ENCODE peak calls at places on chromosomes 12 and 14, in seven cellular contexts. One of them, this sample, is unnamed.
A peak's percentile ranks its signal among the peaks of the same experiment; 100 is the strongest.

GRCh38 chr12:65493893-65494205 is 215.4 kb downstream of the MSRB3 start:
- DNase-seq in lung: no peak
- DNase-seq in DND-41: no peak
- DNase-seq in CD8-positive, alpha-beta T cell: no peak
- DNase-seq in heart left ventricle: no peak
- DNase-seq in dorsolateral prefrontal cortex: no peak
- DNase-seq in cardiac muscle cell: no peak
- DNase-seq in this sample: no peak

GRCh38 chr12:1324900-1325299 is 269.5 kb downstream of the FBXL14 start:
- DNase-seq in CD8-positive, alpha-beta T cell: no peak
- DNase-seq in cardiac muscle cell: no peak
- DNase-seq in dorsolateral prefrontal cortex: no peak
- DNase-seq in DND-41: no peak
- DNase-seq in heart left ventricle: no peak
- DNase-seq in lung: no peak
- DNase-seq in this sample: no peak

GRCh38 chr14:91257328-91258020 is 13.0 kb upstream of the GPR68 start:
- DNase-seq in DND-41: no peak
- DNase-seq in lung: no peak
- DNase-seq in cardiac muscle cell: no peak
- DNase-seq in dorsolateral prefrontal cortex: no peak
- DNase-seq in heart left ventricle: no peak
- DNase-seq in CD8-positive, alpha-beta T cell: no peak
- DNase-seq in this sample: no peak

GRCh38 chr14:39025810-39026627 is 77.0 kb downstream of the SEC23A start:
- DNase-seq in DND-41: no peak
- DNase-seq in lung: no peak
- DNase-seq in cardiac muscle cell: peak; percentile 42
- DNase-seq in heart left ventricle: no peak
- DNase-seq in CD8-positive, alpha-beta T cell: no peak
- DNase-seq in dorsolateral prefrontal cortex: no peak
- DNase-seq in this sample: no peak

GRCh38 chr14:103511022-103511693 is 11.5 kb downstream of the CKB start:
- DNase-seq in lung: no peak
- DNase-seq in dorsolateral prefrontal cortex: no peak
- DNase-seq in DND-41: no peak
- DNase-seq in CD8-positive, alpha-beta T cell: no peak
- DNase-seq in heart left ventricle: peak; percentile 10
- DNase-seq in cardiac muscle cell: no peak
- DNase-seq in this sample: no peak

GRCh38 chr14:77965919-77966435 is 166.1 kb downstream of the ADCK1 start:
- DNase-seq in cardiac muscle cell: peak; percentile 57
- DNase-seq in DND-41: peak; percentile 67
- DNase-seq in lung: no peak
- DNase-seq in heart left ventricle: no peak
- DNase-seq in dorsolateral prefrontal cortex: no peak
- DNase-seq in CD8-positive, alpha-beta T cell: no peak
- DNase-seq in this sample: no peak

GRCh38 chr12:120224304-120225199 is 23.6 kb upstream of the RPLP0 start:
- DNase-seq in lung: peak; percentile 84
- DNase-seq in CD8-positive, alpha-beta T cell: no peak
- DNase-seq in DND-41: no peak
- DNase-seq in cardiac muscle cell: no peak
- DNase-seq in heart left ventricle: peak; percentile 67
- DNase-seq in dorsolateral prefrontal cortex: no peak
- DNase-seq in this sample: no peak

GRCh38 chr14:83419420-83419819 is 1885.8 kb upstream of the SEL1L start:
- DNase-seq in lung: peak; percentile 78
- DNase-seq in DND-41: no peak
- DNase-seq in heart left ventricle: no peak
- DNase-seq in dorsolateral prefrontal cortex: no peak
- DNase-seq in cardiac muscle cell: no peak
- DNase-seq in CD8-positive, alpha-beta T cell: no peak
- DNase-seq in this sample: no peak

GRCh38 chr14:61186341-61186740 is 94.8 kb downstream of the TMEM30B start:
- DNase-seq in heart left ventricle: no peak
- DNase-seq in cardiac muscle cell: no peak
- DNase-seq in lung: no peak
- DNase-seq in CD8-positive, alpha-beta T cell: no peak
- DNase-seq in DND-41: no peak
- DNase-seq in dorsolateral prefrontal cortex: no peak
- DNase-seq in this sample: no peak

GRCh38 chr12:80702889-80703605 is 4.4 kb upstream of the MYF6 start:
- DNase-seq in lung: no peak
- DNase-seq in heart left ventricle: no peak
- DNase-seq in DND-41: no peak
- DNase-seq in dorsolateral prefrontal cortex: no peak
- DNase-seq in cardiac muscle cell: peak; percentile 67
- DNase-seq in CD8-positive, alpha-beta T cell: no peak
- DNase-seq in this sample: no peak

GRCh38 chr12:75944097-75944904 is 87.3 kb downstream of the PHLDA1 start:
- DNase-seq in dorsolateral prefrontal cortex: no peak
- DNase-seq in heart left ventricle: no peak
- DNase-seq in lung: no peak
- DNase-seq in CD8-positive, alpha-beta T cell: no peak
- DNase-seq in DND-41: no peak
- DNase-seq in cardiac muscle cell: peak; percentile 89
- DNase-seq in this sample: no peak

GRCh38 chr12:95741635-95742034 is 48.9 kb downstream of the NTN4 start:
- DNase-seq in lung: no peak
- DNase-seq in CD8-positive, alpha-beta T cell: no peak
- DNase-seq in DND-41: no peak
- DNase-seq in heart left ventricle: no peak
- DNase-seq in dorsolateral prefrontal cortex: no peak
- DNase-seq in cardiac muscle cell: no peak
- DNase-seq in this sample: no peak

GRCh38 chr12:4434299-4434698 is 11.3 kb downstream of the FGF6 start:
- DNase-seq in cardiac muscle cell: no peak
- DNase-seq in dorsolateral prefrontal cortex: no peak
- DNase-seq in heart left ventricle: no peak
- DNase-seq in CD8-positive, alpha-beta T cell: no peak
- DNase-seq in lung: no peak
- DNase-seq in DND-41: peak; percentile 13
- DNase-seq in this sample: no peak

GRCh38 chr12:79659961-79660431 is 30.8 kb downstream of the PAWR start:
- DNase-seq in CD8-positive, alpha-beta T cell: no peak
- DNase-seq in dorsolateral prefrontal cortex: no peak
- DNase-seq in DND-41: no peak
- DNase-seq in cardiac muscle cell: no peak
- DNase-seq in heart left ventricle: no peak
- DNase-seq in lung: no peak
- DNase-seq in this sample: no peak

GRCh38 chr14:68473050-68473449 is 319.8 kb downstream of the ZFP36L1 start:
- DNase-seq in dorsolateral prefrontal cortex: no peak
- DNase-seq in DND-41: no peak
- DNase-seq in lung: no peak
- DNase-seq in heart left ventricle: no peak
- DNase-seq in cardiac muscle cell: no peak
- DNase-seq in CD8-positive, alpha-beta T cell: no peak
- DNase-seq in this sample: peak; percentile 82

GRCh38 chr12:92424338-92424737 is 278.5 kb upstream of the PLEKHG7 start:
- DNase-seq in cardiac muscle cell: peak; percentile 33
- DNase-seq in DND-41: no peak
- DNase-seq in lung: no peak
- DNase-seq in heart left ventricle: no peak
- DNase-seq in CD8-positive, alpha-beta T cell: no peak
- DNase-seq in dorsolateral prefrontal cortex: no peak
- DNase-seq in this sample: no peak

GRCh38 chr14:60777856-60778578 is 43.5 kb downstream of the MNAT1 start:
- DNase-seq in lung: no peak
- DNase-seq in dorsolateral prefrontal cortex: no peak
- DNase-seq in heart left ventricle: no peak
- DNase-seq in cardiac muscle cell: peak; percentile 56
- DNase-seq in DND-41: no peak
- DNase-seq in CD8-positive, alpha-beta T cell: no peak
- DNase-seq in this sample: no peak

GRCh38 chr14:51039285-51039684 is 55.6 kb downstream of the TRIM9 start:
- DNase-seq in dorsolateral prefrontal cortex: no peak
- DNase-seq in heart left ventricle: no peak
- DNase-seq in DND-41: no peak
- DNase-seq in lung: no peak
- DNase-seq in cardiac muscle cell: no peak
- DNase-seq in CD8-positive, alpha-beta T cell: no peak
- DNase-seq in this sample: no peak

GRCh38 chr12:107529991-107530390 is 155.6 kb upstream of the PWP1 start:
- DNase-seq in CD8-positive, alpha-beta T cell: no peak
- DNase-seq in lung: no peak
- DNase-seq in heart left ventricle: no peak
- DNase-seq in cardiac muscle cell: no peak
- DNase-seq in dorsolateral prefrontal cortex: no peak
- DNase-seq in DND-41: no peak
- DNase-seq in this sample: peak; percentile 55

GRCh38 chr14:54182419-54183040 is 214.3 kb upstream of the CDKN3 start:
- DNase-seq in heart left ventricle: no peak
- DNase-seq in lung: no peak
- DNase-seq in CD8-positive, alpha-beta T cell: no peak
- DNase-seq in dorsolateral prefrontal cortex: no peak
- DNase-seq in DND-41: no peak
- DNase-seq in cardiac muscle cell: peak; percentile 43
- DNase-seq in this sample: no peak

GRCh38 chr14:61346793-61347192 is 25.4 kb downstream of the PRKCH start:
- DNase-seq in heart left ventricle: no peak
- DNase-seq in lung: no peak
- DNase-seq in dorsolateral prefrontal cortex: no peak
- DNase-seq in cardiac muscle cell: peak; percentile 19
- DNase-seq in DND-41: no peak
- DNase-seq in CD8-positive, alpha-beta T cell: no peak
- DNase-seq in this sample: no peak

GRCh38 chr12:42696424-42697149 is 107.0 kb upstream of the PRICKLE1 start:
- DNase-seq in dorsolateral prefrontal cortex: no peak
- DNase-seq in cardiac muscle cell: peak; percentile 97
- DNase-seq in heart left ventricle: peak; percentile 85
- DNase-seq in lung: peak; percentile 73
- DNase-seq in DND-41: no peak
- DNase-seq in CD8-positive, alpha-beta T cell: no peak
- DNase-seq in this sample: peak; percentile 96

GRCh38 chr12:118737985-118738540 is 243.3 kb upstream of the SRRM4 start:
- DNase-seq in CD8-positive, alpha-beta T cell: no peak
- DNase-seq in dorsolateral prefrontal cortex: no peak
- DNase-seq in cardiac muscle cell: no peak
- DNase-seq in DND-41: no peak
- DNase-seq in lung: no peak
- DNase-seq in heart left ventricle: no peak
- DNase-seq in this sample: no peak

GRCh38 chr14:24189460-24189859 is 844 bp upstream of the IPO4 start:
- DNase-seq in CD8-positive, alpha-beta T cell: no peak
- DNase-seq in cardiac muscle cell: no peak
- DNase-seq in DND-41: no peak
- DNase-seq in dorsolateral prefrontal cortex: no peak
- DNase-seq in heart left ventricle: no peak
- DNase-seq in lung: no peak
- DNase-seq in this sample: no peak

GRCh38 chr12:45166056-45166455 is 49.8 kb upstream of the ANO6 start:
- DNase-seq in dorsolateral prefrontal cortex: no peak
- DNase-seq in cardiac muscle cell: peak; percentile 4
- DNase-seq in DND-41: no peak
- DNase-seq in heart left ventricle: no peak
- DNase-seq in CD8-positive, alpha-beta T cell: no peak
- DNase-seq in lung: no peak
- DNase-seq in this sample: no peak

GRCh38 chr14:26414103-26414502 is 183.7 kb downstream of the NOVA1 start:
- DNase-seq in cardiac muscle cell: no peak
- DNase-seq in DND-41: no peak
- DNase-seq in lung: no peak
- DNase-seq in CD8-positive, alpha-beta T cell: no peak
- DNase-seq in heart left ventricle: no peak
- DNase-seq in dorsolateral prefrontal cortex: no peak
- DNase-seq in this sample: no peak

GRCh38 chr14:92902726-92903125 is 20.2 kb upstream of the CHGA start:
- DNase-seq in lung: no peak
- DNase-seq in DND-41: no peak
- DNase-seq in heart left ventricle: no peak
- DNase-seq in cardiac muscle cell: no peak
- DNase-seq in CD8-positive, alpha-beta T cell: no peak
- DNase-seq in dorsolateral prefrontal cortex: no peak
- DNase-seq in this sample: no peak

GRCh38 chr14:20658246-20658645 is 16.8 kb upstream of the OR6S1 start:
- DNase-seq in heart left ventricle: no peak
- DNase-seq in DND-41: no peak
- DNase-seq in cardiac muscle cell: no peak
- DNase-seq in lung: no peak
- DNase-seq in CD8-positive, alpha-beta T cell: no peak
- DNase-seq in dorsolateral prefrontal cortex: no peak
- DNase-seq in this sample: peak; percentile 64
- H3K27me3 ChIP-seq in heart left ventricle: peaks cover 88% of the 10 kb centered on the region
- H3K27me3 ChIP-seq in DND-41: peaks cover 6% of the 10 kb centered on the region
- H3K27me3 ChIP-seq in cardiac muscle cell: peaks cover 93% of the 10 kb centered on the region
- H3K27me3 ChIP-seq in lung: no peaks in the 10 kb centered on the region
- H3K27me3 ChIP-seq in CD8-positive, alpha-beta T cell: peaks cover 11% of the 10 kb centered on the region
- H3K27me3 ChIP-seq in dorsolateral prefrontal cortex: peaks cover 84% of the 10 kb centered on the region
- H3K27me3 ChIP-seq in this sample: no peaks in the 10 kb centered on the region

DNA sequence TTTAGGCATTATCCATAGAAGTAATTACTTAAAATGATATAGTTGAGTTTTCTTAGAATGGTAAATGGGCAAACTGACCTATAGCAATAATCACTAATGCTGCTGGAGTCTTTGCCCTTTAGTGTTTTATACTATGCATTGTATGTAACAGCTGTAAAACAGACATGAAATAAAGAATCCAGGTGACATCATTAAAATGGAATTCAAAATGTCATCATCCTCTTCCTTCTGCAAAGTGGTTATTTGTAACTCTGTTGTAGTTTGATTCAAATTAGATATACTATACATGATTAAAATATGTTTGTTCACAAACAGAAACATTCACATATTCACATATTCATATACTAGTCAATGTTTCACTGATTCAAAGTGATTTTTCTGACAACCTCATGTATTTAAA is 598.9 kb downstream of the SLC16A7 start:
- DNase-seq in CD8-positive, alpha-beta T cell: no peak
- DNase-seq in cardiac muscle cell: peak; percentile 27
- DNase-seq in heart left ventricle: no peak
- DNase-seq in dorsolateral prefrontal cortex: no peak
- DNase-seq in DND-41: no peak
- DNase-seq in lung: no peak
- DNase-seq in this sample: no peak
- H3K27me3 ChIP-seq in CD8-positive, alpha-beta T cell: no peaks in the 10 kb centered on the region
- H3K27me3 ChIP-seq in cardiac muscle cell: no peaks in the 10 kb centered on the region
- H3K27me3 ChIP-seq in heart left ventricle: no peaks in the 10 kb centered on the region
- H3K27me3 ChIP-seq in dorsolateral prefrontal cortex: no peaks in the 10 kb centered on the region
- H3K27me3 ChIP-seq in DND-41: no peaks in the 10 kb centered on the region
- H3K27me3 ChIP-seq in lung: no peaks in the 10 kb centered on the region
- H3K27me3 ChIP-seq in this sample: no peaks in the 10 kb centered on the region

DNA sequence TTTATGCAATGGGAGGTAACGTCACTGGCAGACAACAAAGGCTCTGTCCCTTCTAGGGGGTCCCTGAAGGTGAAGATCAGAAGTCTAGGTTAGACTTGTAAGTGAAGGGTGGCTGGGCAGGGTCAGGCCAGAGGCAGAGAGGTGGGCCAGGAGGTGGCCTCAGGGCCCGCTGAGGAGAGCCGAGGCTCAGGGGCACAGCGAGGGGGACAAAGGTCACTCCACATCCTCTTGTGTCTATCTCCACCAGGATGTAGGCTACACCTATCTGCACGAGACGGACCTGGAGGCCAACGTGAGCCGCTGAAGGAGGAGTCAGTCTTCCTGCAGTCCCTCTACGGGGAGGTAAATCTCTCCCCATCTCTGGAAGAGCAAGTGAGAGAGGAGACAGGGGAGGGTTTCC is 20.3 kb downstream of the KRT85 start:
- DNase-seq in dorsolateral prefrontal cortex: no peak
- DNase-seq in CD8-positive, alpha-beta T cell: no peak
- DNase-seq in heart left ventricle: no peak
- DNase-seq in cardiac muscle cell: no peak
- DNase-seq in lung: no peak
- DNase-seq in DND-41: no peak
- DNase-seq in this sample: no peak
- H3K27me3 ChIP-seq in dorsolateral prefrontal cortex: no peaks in the 10 kb centered on the region
- H3K27me3 ChIP-seq in CD8-positive, alpha-beta T cell: no peaks in the 10 kb centered on the region
- H3K27me3 ChIP-seq in heart left ventricle: no peaks in the 10 kb centered on the region
- H3K27me3 ChIP-seq in cardiac muscle cell: peaks cover 25% of the 10 kb centered on the region
- H3K27me3 ChIP-seq in lung: no peaks in the 10 kb centered on the region
- H3K27me3 ChIP-seq in DND-41: peaks cover 17% of the 10 kb centered on the region
- H3K27me3 ChIP-seq in this sample: no peaks in the 10 kb centered on the region

GRCh38 chr14:35532783-35533356 is 1.1 kb upstream of the INSM2 start:
- DNase-seq in lung: no peak
- DNase-seq in heart left ventricle: no peak
- DNase-seq in DND-41: no peak
- DNase-seq in dorsolateral prefrontal cortex: no peak
- DNase-seq in cardiac muscle cell: no peak
- DNase-seq in CD8-positive, alpha-beta T cell: no peak
- DNase-seq in this sample: no peak
- H3K27me3 ChIP-seq in lung: no peaks in the 10 kb centered on the region
- H3K27me3 ChIP-seq in heart left ventricle: peaks cover 65% of the 10 kb centered on the region
- H3K27me3 ChIP-seq in DND-41: no peaks in the 10 kb centered on the region
- H3K27me3 ChIP-seq in dorsolateral prefrontal cortex: peaks cover 17% of the 10 kb centered on the region
- H3K27me3 ChIP-seq in cardiac muscle cell: peaks cover 97% of the 10 kb centered on the region
- H3K27me3 ChIP-seq in CD8-positive, alpha-beta T cell: peaks cover 35% of the 10 kb centered on the region
- H3K27me3 ChIP-seq in this sample: peaks cover 37% of the 10 kb centered on the region